ENCODE peak calls at places on chromosomes 13 and 19, in four cellular contexts. One of them, this sample, is unnamed. For H3K36me3, the result is how much of the 10 kb centered on the place peaks cover.

GRCh38 chr19:40348961-40349507 is 539 bp downstream of the PLD3 start:
- DNase-seq in K562: peak
- DNase-seq in IMR-90: peak
- DNase-seq in GM12878: no peak
- DNase-seq in this sample: peak

GRCh38 chr19:47726467-47726866 is 13.2 kb downstream of the EHD2 start:
- DNase-seq in K562: no peak
- DNase-seq in GM12878: no peak
- DNase-seq in IMR-90: peak
- DNase-seq in this sample: no peak

GRCh38 chr19:55116232-55117062 is 990 bp downstream of the PPP1R12C start:
- DNase-seq in GM12878: no peak
- DNase-seq in K562: peak
- DNase-seq in IMR-90: peak
- DNase-seq in this sample: peak

GRCh38 chr13:95156208-95156607 is 145.0 kb downstream of the ABCC4 start:
- DNase-seq in GM12878: no peak
- DNase-seq in K562: no peak
- DNase-seq in IMR-90: peak
- DNase-seq in this sample: peak

GRCh38 chr13:23463631-23464030 is 30.1 kb upstream of the SACS start:
- DNase-seq in GM12878: no peak
- DNase-seq in K562: no peak
- DNase-seq in IMR-90: no peak
- DNase-seq in this sample: no peak

GRCh38 chr19:40822161-40822560 is 23.2 kb downstream of the EGLN2 start:
- DNase-seq in K562: no peak
- DNase-seq in IMR-90: no peak
- DNase-seq in GM12878: no peak
- DNase-seq in this sample: no peak

GRCh38 chr13:99982021-99982740 is 597 bp downstream of the ZIC2 start:
- DNase-seq in K562: peak
- DNase-seq in GM12878: no peak
- DNase-seq in IMR-90: no peak
- DNase-seq in this sample: no peak

GRCh38 chr19:374183-374885 is 29.7 kb upstream of the MIER2 start:
- DNase-seq in GM12878: no peak
- DNase-seq in K562: no peak
- DNase-seq in IMR-90: no peak
- DNase-seq in this sample: no peak

GRCh38 chr19:4057913-4058695 is 8.6 kb downstream of the ZBTB7A start:
- DNase-seq in IMR-90: peak
- DNase-seq in K562: peak
- DNase-seq in GM12878: no peak
- DNase-seq in this sample: peak

GRCh38 chr13:70203661-70204229 is 95.5 kb upstream of the KLHL1 start:
- DNase-seq in GM12878: no peak
- DNase-seq in IMR-90: no peak
- DNase-seq in K562: no peak
- DNase-seq in this sample: peak

GRCh38 chr19:15288146-15288963 is 44.0 kb downstream of the BRD4 start:
- DNase-seq in K562: no peak
- DNase-seq in IMR-90: peak
- DNase-seq in GM12878: no peak
- DNase-seq in this sample: peak

GRCh38 chr13:72025836-72026235 is 158.8 kb upstream of the DACH1 start:
- DNase-seq in IMR-90: no peak
- DNase-seq in K562: no peak
- DNase-seq in GM12878: no peak
- DNase-seq in this sample: no peak

GRCh38 chr19:47020132-47020805 is 632 bp downstream of the NPAS1 start:
- DNase-seq in IMR-90: no peak
- DNase-seq in GM12878: no peak
- DNase-seq in K562: no peak
- DNase-seq in this sample: no peak

GRCh38 chr19:43809762-43810696 is 7.8 kb upstream of the LYPD5 start:
- DNase-seq in IMR-90: peak
- DNase-seq in GM12878: peak
- DNase-seq in K562: peak
- DNase-seq in this sample: peak

GRCh38 chr13:99034333-99035085 is 56.6 kb upstream of the DOCK9 start:
- DNase-seq in K562: no peak
- DNase-seq in IMR-90: no peak
- DNase-seq in GM12878: no peak
- DNase-seq in this sample: no peak

GRCh38 chr19:47414469-47414868 is 4.9 kb downstream of the MEIS3 start:
- DNase-seq in IMR-90: no peak
- DNase-seq in GM12878: no peak
- DNase-seq in K562: peak
- DNase-seq in this sample: no peak

GRCh38 chr13:37457594-37457993 is 141.0 kb downstream of the POSTN start:
- DNase-seq in IMR-90: peak
- DNase-seq in K562: no peak
- DNase-seq in GM12878: no peak
- DNase-seq in this sample: no peak

GRCh38 chr13:104773775-104774174 is 1707.6 kb upstream of the SLC10A2 start:
- DNase-seq in K562: peak
- DNase-seq in IMR-90: peak
- DNase-seq in GM12878: peak
- DNase-seq in this sample: peak

GRCh38 chr19:10861118-10861651 is 10.2 kb upstream of the CARM1 start:
- DNase-seq in K562: peak
- DNase-seq in IMR-90: no peak
- DNase-seq in GM12878: no peak
- DNase-seq in this sample: peak

GRCh38 chr13:112452380-112453206 is 76.4 kb downstream of the SPACA7 start:
- DNase-seq in GM12878: no peak
- DNase-seq in IMR-90: no peak
- DNase-seq in K562: no peak
- DNase-seq in this sample: no peak

GRCh38 chr19:44647144-44647543 is 3.4 kb downstream of the PVR start:
- DNase-seq in IMR-90: no peak
- DNase-seq in GM12878: no peak
- DNase-seq in K562: no peak
- DNase-seq in this sample: no peak

GRCh38 chr19:47258895-47259555 is 2.7 kb downstream of the CCDC9 start:
- DNase-seq in K562: no peak
- DNase-seq in GM12878: no peak
- DNase-seq in IMR-90: no peak
- DNase-seq in this sample: no peak

GRCh38 chr13:26785845-26786630 is 25.5 kb upstream of the GPR12 start:
- DNase-seq in K562: no peak
- DNase-seq in IMR-90: no peak
- DNase-seq in GM12878: no peak
- DNase-seq in this sample: no peak

GRCh38 chr13:59094149-59094548 is 1069.6 kb downstream of the DIAPH3 start:
- DNase-seq in IMR-90: peak
- DNase-seq in GM12878: no peak
- DNase-seq in K562: no peak
- DNase-seq in this sample: peak

GRCh38 chr13:95298971-95299627 is 2.2 kb downstream of the ABCC4 start:
- DNase-seq in K562: peak
- DNase-seq in GM12878: no peak
- DNase-seq in IMR-90: peak
- DNase-seq in this sample: no peak

GRCh38 chr13:27661017-27661416 is 39.3 kb downstream of the POLR1D start:
- DNase-seq in GM12878: no peak
- DNase-seq in K562: no peak
- DNase-seq in IMR-90: no peak
- DNase-seq in this sample: no peak

GRCh38 chr13:47990427-47990826 is 10.6 kb downstream of the SUCLA2 start:
- DNase-seq in IMR-90: no peak
- DNase-seq in GM12878: no peak
- DNase-seq in K562: no peak
- DNase-seq in this sample: no peak

GRCh38 chr13:21613791-21614190 is 9.8 kb upstream of the MICU2 start:
- DNase-seq in K562: no peak
- DNase-seq in GM12878: no peak
- DNase-seq in IMR-90: no peak
- DNase-seq in this sample: no peak

GRCh38 chr13:54175470-54175869 is 1146.9 kb downstream of the OLFM4 start:
- DNase-seq in IMR-90: no peak
- DNase-seq in K562: no peak
- DNase-seq in GM12878: no peak
- DNase-seq in this sample: no peak

GRCh38 chr19:28406237-28406596 is 806.7 kb downstream of the UQCRFS1 start:
- DNase-seq in GM12878: no peak
- DNase-seq in IMR-90: no peak
- DNase-seq in K562: no peak
- DNase-seq in this sample: no peak

GRCh38 chr13:25860862-25861261 is 191.0 kb downstream of the SHISA2 start:
- DNase-seq in K562: no peak
- DNase-seq in IMR-90: peak
- DNase-seq in GM12878: no peak
- DNase-seq in this sample: no peak

GRCh38 chr19:367561-367960 is 23.0 kb upstream of the MIER2 start:
- DNase-seq in GM12878: no peak
- DNase-seq in IMR-90: no peak
- DNase-seq in K562: no peak
- DNase-seq in this sample: no peak

GRCh38 chr19:57949296-57949695 is 1.8 kb upstream of the ZNF256 start:
- DNase-seq in GM12878: no peak
- DNase-seq in K562: no peak
- DNase-seq in IMR-90: no peak
- DNase-seq in this sample: no peak

GRCh38 chr19:5124111-5124855 is 155.4 kb downstream of the KDM4B start:
- DNase-seq in GM12878: no peak
- DNase-seq in K562: no peak
- DNase-seq in IMR-90: no peak
- DNase-seq in this sample: no peak

GRCh38 chr19:3062165-3063105 is at the start of gene TLE5:
- DNase-seq in K562: peak
- DNase-seq in IMR-90: no peak
- DNase-seq in GM12878: no peak
- DNase-seq in this sample: peak

DNA sequence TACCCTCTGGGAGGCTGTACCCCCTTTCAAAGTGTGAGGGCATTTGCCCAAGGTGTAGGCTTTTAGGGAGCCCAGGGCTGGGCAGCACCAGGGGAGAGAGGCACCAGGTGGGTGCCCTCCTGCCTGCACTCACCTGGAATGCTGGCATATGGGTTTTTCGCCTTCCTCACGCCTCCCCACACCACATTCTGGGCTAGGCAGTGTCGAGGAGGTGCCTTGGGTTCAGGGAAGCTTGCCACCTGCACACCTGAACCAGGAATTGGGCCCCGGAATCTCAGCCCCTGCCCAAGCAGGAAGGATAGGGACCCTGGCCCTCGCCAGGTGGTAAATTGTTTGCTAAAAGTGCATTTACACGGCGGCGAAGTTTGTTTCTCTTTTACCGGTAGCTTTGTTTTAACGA is 5.1 kb upstream of the TSHZ3 start:
- DNase-seq in IMR-90: no peak
- DNase-seq in GM12878: no peak
- DNase-seq in K562: no peak
- DNase-seq in this sample: no peak
- TF ChIP-seq FOS in IMR-90: no peak
- TF ChIP-seq FOS in GM12878: no peak
- TF ChIP-seq FOS in K562: no peak
- TF ChIP-seq FOS in this sample: no peak

DNA sequence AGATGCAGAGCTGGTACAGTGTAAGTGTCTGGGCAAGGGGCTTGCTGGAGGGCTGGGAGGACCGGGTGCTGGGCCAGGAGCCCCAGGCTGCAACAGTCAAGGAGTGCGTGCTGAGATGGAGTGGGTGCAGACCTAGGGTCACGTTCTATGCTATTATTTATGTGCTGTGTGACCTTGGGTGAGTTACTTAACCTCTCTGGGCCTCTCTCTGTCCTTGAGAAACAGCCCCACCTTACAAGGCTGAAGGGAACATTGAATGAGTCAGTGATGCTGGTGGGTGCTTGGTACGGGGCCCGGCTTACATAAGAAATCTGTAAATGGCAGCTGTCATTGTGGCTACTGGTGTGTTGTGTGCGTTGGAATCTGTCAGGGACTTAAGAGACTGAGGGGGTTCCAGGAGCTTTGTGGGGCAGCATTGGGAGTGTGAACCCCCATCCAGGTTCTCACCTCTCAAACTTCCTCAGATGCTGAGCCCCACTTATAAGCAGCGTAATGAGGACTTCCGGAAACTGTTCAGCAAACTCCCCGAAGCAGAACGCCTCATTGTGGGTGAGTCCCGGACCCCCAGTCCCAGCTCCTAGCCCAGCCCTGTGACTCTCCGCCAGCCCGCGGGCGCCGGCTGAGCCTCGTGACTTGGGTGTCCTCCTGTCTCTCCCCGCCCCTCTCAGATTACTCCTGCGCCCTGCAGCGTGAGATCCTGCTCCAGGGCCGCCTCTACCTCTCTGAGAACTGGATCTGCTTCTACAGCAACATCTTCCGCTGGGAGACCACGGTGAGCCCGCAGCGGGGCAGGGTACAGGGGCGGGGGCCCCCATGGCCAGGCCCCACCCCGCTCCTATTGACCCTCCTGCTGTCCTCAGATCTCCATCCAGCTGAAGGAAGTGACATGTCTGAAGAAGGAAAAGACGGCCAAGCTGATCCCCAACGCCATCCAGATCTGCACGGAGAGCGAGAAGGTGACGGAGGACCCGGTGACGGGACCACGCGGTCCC is 9.6 kb downstream of the GRAMD1A start:
- DNase-seq in GM12878: no peak
- DNase-seq in IMR-90: no peak
- DNase-seq in K562: no peak
- DNase-seq in this sample: no peak
- H3K36me3 ChIP-seq in GM12878: under half
- H3K36me3 ChIP-seq in IMR-90: half or more
- H3K36me3 ChIP-seq in K562: half or more
- H3K36me3 ChIP-seq in this sample: under half

DNA sequence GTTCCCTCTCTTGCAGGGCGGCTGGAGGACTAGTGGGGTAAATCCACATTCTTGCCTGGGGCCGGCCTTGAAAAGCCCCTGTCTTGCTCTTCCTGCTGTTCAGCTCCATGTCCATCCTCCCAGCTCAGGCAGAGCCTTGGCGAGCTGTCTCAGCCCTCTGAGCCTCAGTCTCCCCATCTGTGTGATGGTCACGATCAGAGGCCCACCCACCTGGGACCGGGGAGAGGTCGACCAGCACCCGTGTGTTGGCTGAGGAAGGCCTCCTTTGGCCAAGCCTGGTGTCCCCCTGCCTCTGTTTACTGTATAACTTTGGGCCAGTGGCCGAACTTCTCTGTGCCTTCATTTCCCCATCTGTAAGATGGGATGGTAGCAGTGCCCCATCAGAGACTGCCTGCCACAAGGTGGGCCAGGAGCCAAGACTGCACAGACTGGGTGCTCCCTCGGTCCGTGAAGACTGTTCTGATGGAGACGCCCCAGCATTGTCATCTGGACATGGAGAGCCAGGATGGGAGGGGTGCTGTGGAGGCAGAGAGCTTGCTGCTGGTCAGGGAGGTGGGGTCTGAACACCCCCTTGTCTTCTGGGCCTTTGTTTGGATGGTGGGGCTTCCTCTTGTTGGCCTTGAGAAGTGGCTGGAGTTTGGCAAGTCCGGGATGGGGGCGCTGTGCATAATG is 18.5 kb downstream of the KLHL26 start:
- DNase-seq in GM12878: no peak
- DNase-seq in K562: no peak
- DNase-seq in IMR-90: no peak
- DNase-seq in this sample: no peak
- TF ChIP-seq FOS in GM12878: no peak
- TF ChIP-seq FOS in K562: no peak
- TF ChIP-seq FOS in IMR-90: no peak
- TF ChIP-seq FOS in this sample: no peak

GRCh38 chr19:18128044-18128443 is 24.9 kb upstream of the PIK3R2 start:
- DNase-seq in IMR-90: peak
- DNase-seq in GM12878: no peak
- DNase-seq in K562: no peak
- DNase-seq in this sample: no peak
- H3K36me3 ChIP-seq in IMR-90: half or more
- H3K36me3 ChIP-seq in GM12878: under half
- H3K36me3 ChIP-seq in K562: half or more
- H3K36me3 ChIP-seq in this sample: under half

This sample was measured in endothelial cell of umbilical vein.